ENCODE peak calls at places on chromosomes 13 and 19, in eight cellular contexts. A is GM23248, Y is GM10248, W is astrocyte of the hippocampus, N is T-helper 22 cell, L is T-helper 9 cell, F is ELF-1, O is WTC11. M is an unnamed sample.
A peak's percentile ranks its signal among the peaks of the same experiment; 100 is the strongest.

GRCh38 chr19:19748249-19748938 is 15.5 kb upstream of the ZNF14 start:
- DNase-seq in N (no peak), O (no peak), W (no peak), L (no peak), A (no peak), F (no peak), Y (peak; percentile 10), M (peak; percentile 15)

GRCh38 chr13:42474954-42475353 is 99.0 kb upstream of the TNFSF11 start:
- DNase-seq in F (no peak), Y (no peak), L (no peak), W (no peak), A (no peak), N (no peak), O (no peak), M (no peak)

GRCh38 chr13:45051315-45051714 is 62.0 kb downstream of the GPALPP1 start:
- DNase-seq in Y (no peak), O (no peak), W (no peak), F (no peak), L (no peak), N (no peak), A (no peak), M (no peak)

GRCh38 chr19:52535831-52536800 is 8.6 kb downstream of the ZNF808 start:
- DNase-seq in W (peak; percentile 92), F (peak; percentile 91), Y (peak; percentile 78), L (peak; percentile 87), O (peak; percentile 97), A (peak; percentile 94), N (peak; percentile 81), M (peak; percentile 94)

GRCh38 chr19:3108775-3109174 is 14.6 kb downstream of the GNA11 start:
- DNase-seq in F (peak; percentile 83), W (peak; percentile 72), A (peak; percentile 74), L (peak; percentile 67), O (peak; percentile 84), N (peak; percentile 36), Y (peak; percentile 77), M (peak; percentile 81)

GRCh38 chr13:38752726-38753125 is 65.8 kb downstream of the FREM2 start:
- DNase-seq in W (no peak), A (no peak), Y (no peak), F (peak; percentile 40), O (no peak), L (no peak), N (no peak), M (no peak)

GRCh38 chr19:41702208-41702651 is 6.2 kb upstream of the CEACAM5 start:
- DNase-seq in W (peak; percentile 16), O (no peak), L (no peak), N (no peak), A (peak; percentile 47), Y (no peak), F (no peak), M (no peak)

GRCh38 chr19:17227798-17228367 is 1.9 kb downstream of the OCEL1 start:
- DNase-seq in Y (no peak), F (peak; percentile 47), O (no peak), N (no peak), L (no peak), A (no peak), W (no peak), M (no peak)

GRCh38 chr13:99926014-99926731 is 45.4 kb downstream of the ZIC5 start:
- DNase-seq in A (peak; percentile 59), N (no peak), W (peak; percentile 29), Y (no peak), O (no peak), L (no peak), F (no peak), M (no peak)

GRCh38 chr13:97043302-97043701 is 49.0 kb upstream of the OXGR1 start:
- DNase-seq in L (no peak), O (no peak), F (no peak), Y (no peak), A (peak; percentile 84), N (no peak), W (peak; percentile 24), M (no peak)

GRCh38 chr19:15702590-15702930 is 25.3 kb upstream of the OR10H2 start:
- DNase-seq in Y (no peak), N (no peak), O (no peak), A (peak; percentile 26), W (peak; percentile 7), L (no peak), F (peak; percentile 2), M (peak; percentile 84)

GRCh38 chr13:45333973-45334922 is 6.7 kb downstream of the TPT1 start:
- DNase-seq in F (no peak), L (peak; percentile 25), W (no peak), N (peak; percentile 53), A (peak; percentile 48), O (no peak), Y (no peak), M (no peak)

GRCh38 chr13:26813626-26814348 is 53.2 kb upstream of the GPR12 start:
- DNase-seq in A (no peak), W (no peak), O (no peak), F (no peak), Y (no peak), L (no peak), N (no peak), M (no peak)

GRCh38 chr13:39406688-39407087 is 196.3 kb downstream of the LHFPL6 start:
- DNase-seq in O (no peak), L (no peak), Y (peak; percentile 13), A (no peak), F (no peak), N (no peak), W (no peak), M (no peak)

GRCh38 chr19:41218615-41219507 is at the start of gene AXL:
- DNase-seq in N (no peak), F (peak; percentile 87), A (peak; percentile 84), W (peak; percentile 91), Y (no peak), O (peak; percentile 82), L (no peak), M (peak; percentile 93)

GRCh38 chr19:18453269-18454024 is 15.5 kb upstream of the ISYNA1 start:
- DNase-seq in Y (no peak), L (no peak), F (no peak), O (no peak), N (no peak), A (peak; percentile 74), W (peak; percentile 70), M (no peak)

GRCh38 chr19:48524221-48524620 is 12.6 kb upstream of the LMTK3 start:
- DNase-seq in A (no peak), W (no peak), Y (no peak), N (no peak), L (no peak), O (no peak), F (no peak), M (no peak)

GRCh38 chr13:21063031-21063430 is 1.6 kb upstream of the LATS2 start:
- DNase-seq in W (no peak), A (no peak), L (no peak), Y (no peak), F (no peak), N (no peak), O (no peak), M (no peak)

GRCh38 chr13:72025836-72026235 is 158.8 kb upstream of the DACH1 start:
- DNase-seq in F (no peak), A (no peak), O (no peak), N (no peak), Y (no peak), W (peak; percentile 61), L (no peak), M (no peak)

GRCh38 chr13:39257642-39258041 is 219.4 kb downstream of the NHLRC3 start:
- DNase-seq in F (no peak), A (no peak), Y (no peak), N (no peak), L (no peak), O (no peak), W (no peak), M (no peak)

GRCh38 chr19:20072936-20073335 is 4.9 kb upstream of the ZNF90 start:
- DNase-seq in A (no peak), W (no peak), N (no peak), Y (no peak), L (no peak), F (no peak), O (no peak), M (no peak)